ENCODE peak calls at places on chromosome 15, in nine cellular contexts. B is fibroblast of the aortic adventitia, F is fibroblast of mammary gland, E is lung, H is cardiac muscle cell, S is skeletal muscle cell, W is GM06990, V is GM12878, D is Peyer's patch. L is an unnamed sample.

GRCh38 chr15:68479870-68480269 is 47.9 kb upstream of the ITGA11 start:
- DNase-seq in B (peak), F (no peak), E (no peak), H (no peak), S (no peak), W (no peak), V (no peak), D (no peak), L (no peak)

GRCh38 chr15:28927043-28927442 is 41.3 kb downstream of the APBA2 start:
- DNase-seq in B (no peak), F (no peak), E (no peak), H (no peak), S (no peak), W (no peak), V (no peak), D (no peak), L (no peak)

GRCh38 chr15:49697121-49697520 is 76.3 kb downstream of the DTWD1 start:
- DNase-seq in B (peak), F (peak), E (no peak), H (no peak), S (no peak), W (no peak), V (no peak), D (no peak), L (no peak)

GRCh38 chr15:51076898-51077564 is 17.7 kb downstream of the TNFAIP8L3 start:
- DNase-seq in B (peak), F (peak), E (no peak), H (peak), S (no peak), W (peak), V (peak), D (no peak), L (no peak)

GRCh38 chr15:22955544-22956085 is 24.6 kb downstream of the CYFIP1 start:
- DNase-seq in B (no peak), F (no peak), E (no peak), H (no peak), S (no peak), W (no peak), V (no peak), D (peak), L (no peak)

GRCh38 chr15:70236306-70237103 is 138.8 kb upstream of the TLE3 start:
- DNase-seq in B (peak), F (peak), E (no peak), H (peak), S (peak), W (no peak), V (no peak), D (peak), L (no peak)

GRCh38 chr15:74464897-74465296 is 3.9 kb upstream of the UBL7 start:
- DNase-seq in B (no peak), F (no peak), E (no peak), H (no peak), S (no peak), W (no peak), V (no peak), D (no peak), L (no peak)

GRCh38 chr15:74489518-74490338 is 28.8 kb upstream of the UBL7 start:
- DNase-seq in B (peak), F (peak), E (peak), H (peak), S (no peak), W (peak), V (peak), D (peak), L (no peak)

GRCh38 chr15:44633603-44634002 is 29.9 kb downstream of the SPG11 start:
- DNase-seq in B (peak), F (peak), E (no peak), H (peak), S (peak), W (no peak), V (no peak), D (no peak), L (no peak)

GRCh38 chr15:29143909-29144308 is 125.7 kb downstream of the NSMCE3 start:
- DNase-seq in B (peak), F (peak), E (no peak), H (peak), S (peak), W (no peak), V (no peak), D (no peak), L (no peak)

GRCh38 chr15:80887148-80887547 is 102.5 kb downstream of the MESD start:
- DNase-seq in B (no peak), F (no peak), E (no peak), H (no peak), S (no peak), W (no peak), V (no peak), D (no peak), L (no peak)

GRCh38 chr15:35098737-35099136 is 13.6 kb upstream of the NANOGP8 start:
- DNase-seq in B (no peak), F (no peak), E (no peak), H (no peak), S (no peak), W (no peak), V (no peak), D (no peak), L (no peak)

GRCh38 chr15:62486041-62486440 is 321.0 kb upstream of the C2CD4B start:
- DNase-seq in B (no peak), F (no peak), E (no peak), H (peak), S (no peak), W (no peak), V (no peak), D (no peak), L (no peak)

GRCh38 chr15:74502301-74502700 is 38.7 kb upstream of the ARID3B start:
- DNase-seq in B (no peak), F (no peak), E (no peak), H (no peak), S (no peak), W (no peak), V (no peak), D (no peak), L (no peak)

GRCh38 chr15:33242669-33243191 is 48.2 kb upstream of the FMN1 start:
- DNase-seq in B (peak), F (peak), E (no peak), H (peak), S (no peak), W (no peak), V (no peak), D (no peak), L (no peak)

GRCh38 chr15:57223345-57223744 is 153.0 kb upstream of the CGNL1 start:
- DNase-seq in B (no peak), F (no peak), E (no peak), H (no peak), S (no peak), W (no peak), V (no peak), D (no peak), L (no peak)

GRCh38 chr15:67133738-67134576 is 68.6 kb downstream of the SMAD3 start:
- DNase-seq in B (peak), F (peak), E (no peak), H (peak), S (peak), W (peak), V (no peak), D (peak), L (no peak)

GRCh38 chr15:73948396-73948795 is 22.1 kb downstream of the LOXL1 start:
- DNase-seq in B (no peak), F (no peak), E (no peak), H (no peak), S (no peak), W (no peak), V (no peak), D (no peak), L (no peak)

GRCh38 chr15:60797444-60798040 is 318.6 kb upstream of the ICE2 start:
- DNase-seq in B (no peak), F (peak), E (no peak), H (no peak), S (no peak), W (no peak), V (no peak), D (no peak), L (no peak)

GRCh38 chr15:98547741-98548166 is 100.6 kb upstream of the IGF1R start:
- DNase-seq in B (peak), F (peak), E (no peak), H (peak), S (no peak), W (no peak), V (no peak), D (no peak), L (no peak)

GRCh38 chr15:91099616-91100560 is at the start of gene SV2B:
- DNase-seq in B (peak), F (peak), E (no peak), H (peak), S (peak), W (peak), V (no peak), D (no peak), L (no peak)

GRCh38 chr15:50411870-50412269 is 12.3 kb upstream of the USP8 start:
- DNase-seq in B (no peak), F (no peak), E (no peak), H (no peak), S (no peak), W (no peak), V (no peak), D (no peak), L (no peak)

GRCh38 chr15:39843561-39843960 is 60.9 kb upstream of the FSIP1 start:
- DNase-seq in B (no peak), F (no peak), E (no peak), H (no peak), S (no peak), W (no peak), V (no peak), D (no peak), L (no peak)
- H3K4me3 ChIP-seq in B (no peak), F (no peak), E (no peak), H (no peak), S (no peak), W (no peak), V (no peak), D (no peak), L (no peak)

DNA sequence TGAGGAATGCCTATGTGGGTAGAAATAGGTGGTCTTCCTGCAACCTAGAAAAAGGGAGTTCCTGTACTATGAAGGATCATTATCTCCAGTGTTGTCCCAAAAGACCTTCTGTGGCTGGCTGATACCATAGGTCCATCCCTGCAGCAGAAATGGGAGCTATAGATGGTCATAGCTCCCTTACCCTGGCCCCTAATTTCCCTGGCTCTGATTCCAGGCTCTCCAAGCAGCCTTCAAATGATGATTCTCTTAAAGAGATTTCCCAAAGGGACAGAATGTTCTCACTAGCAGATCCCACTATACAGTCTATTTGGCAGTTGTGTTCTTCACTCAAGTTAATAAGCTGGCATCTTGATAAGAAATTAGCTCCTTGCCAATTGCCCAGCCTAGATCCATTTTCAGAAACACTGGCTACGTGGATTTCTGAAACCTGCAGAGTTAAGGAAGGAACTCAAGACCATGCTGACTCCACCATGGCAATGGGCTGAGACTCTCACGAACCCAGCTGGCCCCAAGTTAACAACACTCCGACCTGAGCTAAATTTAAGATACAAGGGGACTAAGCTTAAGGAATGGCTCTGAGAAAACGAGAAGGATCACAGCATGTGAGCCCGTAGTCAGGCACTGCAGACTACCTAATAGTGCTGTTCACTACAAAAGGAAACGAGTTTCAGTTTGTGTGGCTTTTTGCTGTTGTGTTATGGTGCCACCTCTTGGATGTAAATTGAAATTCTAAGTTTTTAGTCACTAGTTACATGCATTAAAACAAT is 11.4 kb downstream of the C15orf40 start:
- DNase-seq in B (peak), F (peak), E (no peak), H (peak), S (peak), W (no peak), V (peak), D (no peak), L (peak)
- H3K4me3 ChIP-seq in B (peak), F (peak), E (no peak), H (no peak), S (peak), W (peak), V (peak), D (no peak), L (peak)

GRCh38 chr15:40334941-40335795 is 5.6 kb downstream of the CCDC9B start:
- DNase-seq in B (no peak), F (no peak), E (peak), H (no peak), S (no peak), W (no peak), V (no peak), D (no peak), L (no peak)

GRCh38 chr15:40334541-40334940 is 6.2 kb downstream of the CCDC9B start:
- DNase-seq in B (no peak), F (no peak), E (no peak), H (no peak), S (no peak), W (no peak), V (no peak), D (no peak), L (no peak)

GRCh38 chr15:40338041-40338657 is 2.6 kb downstream of the CCDC9B start:
- DNase-seq in B (peak), F (peak), E (peak), H (peak), S (no peak), W (peak), V (no peak), D (peak), L (no peak)

GRCh38 chr15:40337597-40337996 is 3.1 kb downstream of the CCDC9B start:
- DNase-seq in B (no peak), F (no peak), E (no peak), H (no peak), S (no peak), W (no peak), V (no peak), D (no peak), L (no peak)

DNA sequence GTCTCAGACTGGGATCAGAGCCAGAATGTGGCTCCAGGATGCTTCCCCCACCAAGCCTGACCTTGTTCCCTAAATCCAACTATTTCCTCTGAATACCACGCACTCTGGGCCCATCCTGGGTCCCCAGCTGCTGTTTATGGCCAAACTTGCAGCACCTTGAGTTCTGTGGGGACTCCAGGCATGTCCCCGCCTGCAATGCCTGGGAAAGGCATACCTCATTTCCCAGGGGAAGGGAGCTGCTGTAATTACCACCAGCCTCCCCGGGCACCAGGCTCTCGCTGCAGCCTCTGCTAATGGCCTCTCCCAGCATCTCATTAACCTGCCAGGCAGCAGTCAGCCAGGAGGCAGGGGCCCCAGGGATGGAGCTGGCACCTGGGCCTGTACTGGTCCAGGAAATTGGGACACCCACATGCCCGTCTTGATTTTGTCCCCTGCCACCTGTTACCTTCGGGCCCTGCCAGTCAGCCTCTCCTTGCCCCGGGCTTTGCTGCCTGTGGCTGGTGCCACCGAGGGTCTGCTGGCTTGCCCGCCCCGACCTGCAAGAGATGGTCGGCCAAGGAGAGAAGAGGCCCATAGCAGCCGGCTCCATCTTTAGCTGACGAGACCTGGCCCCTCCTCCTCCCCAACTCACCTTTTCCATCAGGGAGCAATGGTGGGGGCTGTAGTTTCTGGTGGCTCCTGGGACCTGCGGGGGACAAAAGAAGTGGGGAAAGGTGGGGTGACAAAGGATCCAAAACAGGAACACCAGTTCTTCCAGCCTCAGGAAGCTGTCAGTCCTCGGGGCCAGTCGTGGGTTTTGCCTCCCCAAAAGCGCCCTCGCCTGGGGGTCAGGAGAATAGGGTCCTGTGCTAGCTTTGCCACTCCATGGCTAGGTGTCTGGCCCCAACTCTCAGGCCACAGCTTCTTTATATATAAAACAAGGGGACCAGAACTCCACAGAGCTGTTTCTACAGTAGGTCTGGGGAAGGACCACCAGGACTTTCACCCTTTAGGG is 4.3 kb downstream of the CCDC9B start:
- DNase-seq in B (no peak), F (no peak), E (no peak), H (no peak), S (no peak), W (no peak), V (no peak), D (peak), L (no peak)
- H3K4me3 ChIP-seq in B (no peak), F (no peak), E (no peak), H (no peak), S (no peak), W (no peak), V (no peak), D (no peak), L (no peak)

DNA sequence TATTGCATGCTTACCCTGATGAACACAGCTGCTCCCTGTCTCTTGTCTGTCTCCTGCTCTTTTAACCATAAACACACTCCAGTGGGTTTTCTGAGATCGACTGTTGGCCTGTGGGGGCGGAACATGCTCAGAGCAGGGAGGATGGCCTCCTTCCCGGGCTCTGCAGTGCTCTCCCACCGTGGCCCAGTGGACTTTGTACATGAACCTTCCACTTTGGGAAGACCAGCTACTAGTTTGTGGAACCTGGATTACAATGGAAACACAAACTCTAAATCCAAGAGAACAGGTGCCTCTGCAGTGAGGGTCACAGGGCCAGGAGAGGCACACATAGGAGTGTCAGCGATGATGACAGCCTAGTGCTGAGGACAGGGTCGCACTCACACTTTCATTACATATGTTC is 56.5 kb downstream of the KLF13 start:
- DNase-seq in B (no peak), F (no peak), E (no peak), H (no peak), S (no peak), W (no peak), V (no peak), D (no peak), L (no peak)
- H3K4me3 ChIP-seq in B (no peak), F (no peak), E (no peak), H (no peak), S (no peak), W (no peak), V (no peak), D (no peak), L (no peak)

DNA sequence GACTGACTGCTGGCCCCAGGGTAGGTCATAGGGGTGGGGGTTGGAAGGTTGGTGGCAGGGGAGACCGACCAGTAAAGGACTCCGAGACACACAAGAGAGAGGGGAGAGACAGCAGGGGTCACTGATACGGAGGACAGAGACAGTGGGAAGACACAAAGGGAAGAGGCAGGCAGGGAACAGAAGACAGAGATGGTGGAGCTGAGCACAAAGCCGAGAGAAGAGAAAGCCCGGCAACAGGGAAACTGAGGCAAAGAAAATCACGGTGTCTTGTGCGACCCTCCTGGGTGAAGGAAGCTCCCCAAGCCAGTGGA is 502 bp downstream of the RASL12 start:
- DNase-seq in B (no peak), F (no peak), E (no peak), H (no peak), S (no peak), W (no peak), V (no peak), D (no peak), L (no peak)
- H3K4me3 ChIP-seq in B (no peak), F (peak), E (peak), H (peak), S (peak), W (no peak), V (no peak), D (peak), L (no peak)

GRCh38 chr15:40854161-40854560 is 10.3 kb downstream of the SPINT1 start:
- DNase-seq in B (no peak), F (no peak), E (no peak), H (no peak), S (no peak), W (no peak), V (no peak), D (no peak), L (no peak)
- H3K4me3 ChIP-seq in B (no peak), F (no peak), E (no peak), H (no peak), S (no peak), W (no peak), V (no peak), D (no peak), L (no peak)

GRCh38 chr15:95259965-95260364 is 1028.6 kb downstream of the MCTP2 start:
- DNase-seq in B (peak), F (no peak), E (no peak), H (peak), S (no peak), W (peak), V (no peak), D (no peak), L (no peak)

GRCh38 chr15:95260856-95261255 is 1029.5 kb downstream of the MCTP2 start:
- DNase-seq in B (no peak), F (no peak), E (no peak), H (no peak), S (no peak), W (no peak), V (no peak), D (no peak), L (no peak)

GRCh38 chr15:95261546-95261945 is 1030.2 kb downstream of the MCTP2 start:
- DNase-seq in B (peak), F (peak), E (no peak), H (no peak), S (no peak), W (no peak), V (no peak), D (no peak), L (no peak)

GRCh38 chr15:95262866-95263564 is 1031.7 kb downstream of the MCTP2 start:
- DNase-seq in B (peak), F (peak), E (no peak), H (peak), S (no peak), W (no peak), V (no peak), D (no peak), L (no peak)

DNA sequence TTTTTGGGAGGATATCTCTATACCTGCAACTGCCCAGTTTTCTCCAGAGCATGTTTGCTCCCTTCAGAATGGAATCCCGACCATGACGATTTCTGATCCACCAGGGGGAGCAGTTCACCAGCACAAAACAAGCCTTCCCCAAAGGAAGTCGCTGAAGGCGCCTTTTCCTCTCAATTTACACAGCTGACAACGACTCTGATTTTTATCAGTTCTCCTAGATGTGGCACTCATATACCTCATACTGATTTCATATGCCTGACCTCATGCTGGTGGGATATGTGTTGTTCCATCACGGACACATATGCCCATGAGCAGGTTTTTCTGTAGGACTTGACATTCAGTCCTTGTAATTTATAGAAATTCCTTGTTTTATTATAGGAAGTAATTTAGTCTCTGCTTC is 1028.2 kb downstream of the MCTP2 start:
- DNase-seq in B (peak), F (peak), E (peak), H (peak), S (no peak), W (no peak), V (peak), D (no peak), L (no peak)
- H3K4me3 ChIP-seq in B (no peak), F (no peak), E (peak), H (no peak), S (no peak), W (no peak), V (no peak), D (no peak), L (no peak)

L was measured in retinal pigment epithelial cell.